ENCODE peak calls at places on chromosomes 7 and 10, in seven cellular contexts. E is ovary; H is HTR-8/SVneo; B is activated CD4-positive, alpha-beta T cell treated with anti-CD3 and anti-CD28 coated beads for 4 hours; P is C1 segment of cervical spinal cord; G is activated naive CD4-positive, alpha-beta T cell treated with anti-CD3 and anti-CD28 coated beads, Interleukin-2, amount 10 ng/mL, durations not matched to agents 7 days and 5 days; K is dermis microvascular lymphatic vessel endothelial cell. W is an unnamed sample.

GRCh38 chr7:76512941-76513816 is 2.8 kb downstream of the UPK3B start:
- DNase-seq in E (no peak), H (no peak), B (no peak), P (no peak), G (no peak), K (no peak), W (peak)

GRCh38 chr7:16755397-16755796 is 1.8 kb downstream of the TSPAN13 start:
- DNase-seq in E (no peak), H (no peak), B (no peak), P (no peak), G (no peak), K (no peak), W (no peak)

GRCh38 chr10:5944389-5945202 is 32.7 kb downstream of the IL15RA start:
- DNase-seq in E (peak), H (peak), B (no peak), P (no peak), G (no peak), K (peak), W (no peak)

GRCh38 chr10:98414932-98415709 is at the start of gene PYROXD2:
- DNase-seq in E (peak), H (peak), B (no peak), P (peak), G (peak), K (peak), W (peak)

GRCh38 chr10:22657566-22658190 is 56.7 kb downstream of the PIP4K2A start:
- DNase-seq in E (no peak), H (no peak), B (no peak), P (no peak), G (no peak), K (no peak), W (no peak)

GRCh38 chr10:50419756-50420155 is 168.4 kb upstream of the ASAH2 start:
- DNase-seq in E (no peak), H (no peak), B (no peak), P (no peak), G (no peak), K (no peak), W (no peak)

GRCh38 chr7:100171840-100172239 is 3.4 kb upstream of the GAL3ST4 start:
- DNase-seq in E (no peak), H (no peak), B (no peak), P (no peak), G (no peak), K (no peak), W (no peak)

GRCh38 chr7:57867884-57868701 is 418.1 kb downstream of the ZNF716 start:
- DNase-seq in E (no peak), H (no peak), B (no peak), P (no peak), G (no peak), K (no peak), W (peak)

GRCh38 chr7:28754027-28754426 is 204.1 kb downstream of the TRIL start:
- DNase-seq in E (no peak), H (no peak), B (no peak), P (peak), G (no peak), K (no peak), W (no peak)

GRCh38 chr10:49417311-49418052 is 21.6 kb upstream of the DRGX start:
- DNase-seq in E (no peak), H (no peak), B (no peak), P (no peak), G (no peak), K (no peak), W (peak)

GRCh38 chr7:71377062-71377461 is 245.1 kb downstream of the GALNT17 start:
- DNase-seq in E (no peak), H (no peak), B (no peak), P (no peak), G (no peak), K (no peak), W (no peak)

GRCh38 chr10:5942471-5942870 is 34.9 kb downstream of the IL15RA start:
- DNase-seq in E (no peak), H (no peak), B (no peak), P (no peak), G (no peak), K (no peak), W (peak)

GRCh38 chr7:117654780-117655179 is 175.0 kb downstream of the CFTR start:
- DNase-seq in E (no peak), H (no peak), B (no peak), P (no peak), G (no peak), K (no peak), W (no peak)

GRCh38 chr7:149870701-149871483 is 2.9 kb upstream of the ATP6V0E2 start:
- DNase-seq in E (no peak), H (no peak), B (no peak), P (no peak), G (peak), K (no peak), W (no peak)

GRCh38 chr7:685540-685939 is 41.0 kb upstream of the DNAAF5 start:
- DNase-seq in E (no peak), H (no peak), B (no peak), P (no peak), G (no peak), K (no peak), W (no peak)

GRCh38 chr7:82704121-82704520 is 260.5 kb upstream of the CACNA2D1 start:
- DNase-seq in E (no peak), H (no peak), B (no peak), P (no peak), G (no peak), K (no peak), W (no peak)

GRCh38 chr10:27252267-27253000 is 11.8 kb upstream of the ACBD5 start:
- DNase-seq in E (peak), H (no peak), B (peak), P (no peak), G (peak), K (no peak), W (peak)

GRCh38 chr7:151806938-151807775 is 69.8 kb downstream of the PRKAG2 start:
- DNase-seq in E (no peak), H (no peak), B (no peak), P (no peak), G (no peak), K (peak), W (no peak)

W was measured in upper lobe of left lung.